ENCODE peak calls at places on chromosome 22, in six cellular contexts. One of them, this sample, is unnamed.
A peak's percentile ranks its signal among the peaks of the same experiment; 100 is the strongest.

GRCh38 chr22:35473971-35474370 is 66.7 kb upstream of the RASD2 start:
- DNase-seq in progenitor cell of endocrine pancreas: no peak
- DNase-seq in heart left ventricle: no peak
- DNase-seq in upper lobe of right lung: no peak
- DNase-seq in GM20000: no peak
- DNase-seq in choroid plexus epithelial cell: no peak
- DNase-seq in this sample: no peak

GRCh38 chr22:41915035-41915782 is at the start of gene SHISA8:
- DNase-seq in progenitor cell of endocrine pancreas: peak; percentile 37
- DNase-seq in heart left ventricle: no peak
- DNase-seq in upper lobe of right lung: peak; percentile 78
- DNase-seq in GM20000: peak; percentile 88
- DNase-seq in choroid plexus epithelial cell: peak; percentile 48
- DNase-seq in this sample: peak; percentile 74

GRCh38 chr22:26916236-26916635 is 258.8 kb downstream of the MIAT start:
- DNase-seq in progenitor cell of endocrine pancreas: no peak
- DNase-seq in heart left ventricle: no peak
- DNase-seq in upper lobe of right lung: no peak
- DNase-seq in GM20000: no peak
- DNase-seq in choroid plexus epithelial cell: no peak
- DNase-seq in this sample: no peak

GRCh38 chr22:44192098-44192810 is 11.5 kb downstream of the PARVG start:
- DNase-seq in progenitor cell of endocrine pancreas: no peak
- DNase-seq in heart left ventricle: no peak
- DNase-seq in upper lobe of right lung: no peak
- DNase-seq in GM20000: no peak
- DNase-seq in choroid plexus epithelial cell: peak; percentile 15
- DNase-seq in this sample: peak; percentile 70

GRCh38 chr22:47627561-47628253 is 865.3 kb downstream of the TBC1D22A start:
- DNase-seq in progenitor cell of endocrine pancreas: no peak
- DNase-seq in heart left ventricle: no peak
- DNase-seq in upper lobe of right lung: peak; percentile 40
- DNase-seq in GM20000: no peak
- DNase-seq in choroid plexus epithelial cell: no peak
- DNase-seq in this sample: no peak

GRCh38 chr22:29245626-29246385 is 22.0 kb downstream of the RHBDD3 start:
- DNase-seq in progenitor cell of endocrine pancreas: peak; percentile 64
- DNase-seq in heart left ventricle: peak; percentile 65
- DNase-seq in upper lobe of right lung: peak; percentile 80
- DNase-seq in GM20000: peak; percentile 85
- DNase-seq in choroid plexus epithelial cell: peak; percentile 81
- DNase-seq in this sample: peak; percentile 78

GRCh38 chr22:33382427-33382826 is 324.2 kb upstream of the SYN3 start:
- DNase-seq in progenitor cell of endocrine pancreas: no peak
- DNase-seq in heart left ventricle: no peak
- DNase-seq in upper lobe of right lung: no peak
- DNase-seq in GM20000: no peak
- DNase-seq in choroid plexus epithelial cell: no peak
- DNase-seq in this sample: no peak

GRCh38 chr22:39457047-39457545 is 284 bp downstream of the MGAT3 start:
- DNase-seq in progenitor cell of endocrine pancreas: no peak
- DNase-seq in heart left ventricle: no peak
- DNase-seq in upper lobe of right lung: no peak
- DNase-seq in GM20000: peak; percentile 82
- DNase-seq in choroid plexus epithelial cell: no peak
- DNase-seq in this sample: peak; percentile 56

GRCh38 chr22:29855611-29856181 is 17.6 kb upstream of the ASCC2 start:
- DNase-seq in progenitor cell of endocrine pancreas: no peak
- DNase-seq in heart left ventricle: peak; percentile 76
- DNase-seq in upper lobe of right lung: no peak
- DNase-seq in GM20000: no peak
- DNase-seq in choroid plexus epithelial cell: no peak
- DNase-seq in this sample: no peak

GRCh38 chr22:46377566-46378498 is 42.3 kb downstream of the TRMU start:
- DNase-seq in progenitor cell of endocrine pancreas: peak; percentile 61
- DNase-seq in heart left ventricle: no peak
- DNase-seq in upper lobe of right lung: peak; percentile 93
- DNase-seq in GM20000: no peak
- DNase-seq in choroid plexus epithelial cell: no peak
- DNase-seq in this sample: peak; percentile 38

GRCh38 chr22:35258144-35258988 is 1.1 kb downstream of the HMGXB4 start:
- DNase-seq in progenitor cell of endocrine pancreas: no peak
- DNase-seq in heart left ventricle: peak; percentile 10
- DNase-seq in upper lobe of right lung: no peak
- DNase-seq in GM20000: no peak
- DNase-seq in choroid plexus epithelial cell: peak; percentile 44
- DNase-seq in this sample: peak; percentile 49

GRCh38 chr22:17501679-17502285 is 61.5 kb upstream of the SLC25A18 start:
- DNase-seq in progenitor cell of endocrine pancreas: no peak
- DNase-seq in heart left ventricle: peak; percentile 19
- DNase-seq in upper lobe of right lung: no peak
- DNase-seq in GM20000: peak; percentile 60
- DNase-seq in choroid plexus epithelial cell: peak; percentile 89
- DNase-seq in this sample: no peak

GRCh38 chr22:26168199-26168915 is 905 bp upstream of the SEZ6L start:
- DNase-seq in progenitor cell of endocrine pancreas: no peak
- DNase-seq in heart left ventricle: no peak
- DNase-seq in upper lobe of right lung: no peak
- DNase-seq in GM20000: no peak
- DNase-seq in choroid plexus epithelial cell: no peak
- DNase-seq in this sample: peak; percentile 9

GRCh38 chr22:48954781-48955311 is 872.8 kb downstream of the BRD1 start:
- DNase-seq in progenitor cell of endocrine pancreas: no peak
- DNase-seq in heart left ventricle: no peak
- DNase-seq in upper lobe of right lung: peak; percentile 38
- DNase-seq in GM20000: no peak
- DNase-seq in choroid plexus epithelial cell: no peak
- DNase-seq in this sample: no peak

GRCh38 chr22:46801331-46801811 is 38.9 kb downstream of the TBC1D22A start:
- DNase-seq in progenitor cell of endocrine pancreas: no peak
- DNase-seq in heart left ventricle: no peak
- DNase-seq in upper lobe of right lung: no peak
- DNase-seq in GM20000: no peak
- DNase-seq in choroid plexus epithelial cell: no peak
- DNase-seq in this sample: no peak

GRCh38 chr22:27220349-27220748 is 563.0 kb downstream of the MIAT start:
- DNase-seq in progenitor cell of endocrine pancreas: no peak
- DNase-seq in heart left ventricle: no peak
- DNase-seq in upper lobe of right lung: no peak
- DNase-seq in GM20000: no peak
- DNase-seq in choroid plexus epithelial cell: peak; percentile 88
- DNase-seq in this sample: no peak

GRCh38 chr22:32603651-32604540 is 129.3 kb downstream of the FBXO7 start:
- DNase-seq in progenitor cell of endocrine pancreas: no peak
- DNase-seq in heart left ventricle: peak; percentile 58
- DNase-seq in upper lobe of right lung: no peak
- DNase-seq in GM20000: no peak
- DNase-seq in choroid plexus epithelial cell: no peak
- DNase-seq in this sample: no peak

GRCh38 chr22:23565288-23565941 is 14.7 kb downstream of the IGLL1 start:
- DNase-seq in progenitor cell of endocrine pancreas: peak; percentile 53
- DNase-seq in heart left ventricle: no peak
- DNase-seq in upper lobe of right lung: no peak
- DNase-seq in GM20000: peak; percentile 49
- DNase-seq in choroid plexus epithelial cell: peak; percentile 6
- DNase-seq in this sample: peak; percentile 55

GRCh38 chr22:41310336-41310735 is 9.0 kb downstream of the ZC3H7B start:
- DNase-seq in progenitor cell of endocrine pancreas: no peak
- DNase-seq in heart left ventricle: no peak
- DNase-seq in upper lobe of right lung: no peak
- DNase-seq in GM20000: no peak
- DNase-seq in choroid plexus epithelial cell: no peak
- DNase-seq in this sample: no peak

GRCh38 chr22:17120711-17121234 is 387 bp downstream of the TMEM121B start:
- DNase-seq in progenitor cell of endocrine pancreas: no peak
- DNase-seq in heart left ventricle: no peak
- DNase-seq in upper lobe of right lung: no peak
- DNase-seq in GM20000: peak; percentile 58
- DNase-seq in choroid plexus epithelial cell: no peak
- DNase-seq in this sample: peak; percentile 56

GRCh38 chr22:39641660-39642059 is 71.1 kb downstream of the CACNA1I start:
- DNase-seq in progenitor cell of endocrine pancreas: no peak
- DNase-seq in heart left ventricle: no peak
- DNase-seq in upper lobe of right lung: no peak
- DNase-seq in GM20000: no peak
- DNase-seq in choroid plexus epithelial cell: no peak
- DNase-seq in this sample: no peak

GRCh38 chr22:37929390-37929789 is 23.3 kb downstream of the MICALL1 start:
- DNase-seq in progenitor cell of endocrine pancreas: no peak
- DNase-seq in heart left ventricle: no peak
- DNase-seq in upper lobe of right lung: no peak
- DNase-seq in GM20000: no peak
- DNase-seq in choroid plexus epithelial cell: no peak
- DNase-seq in this sample: no peak

GRCh38 chr22:37930270-37930951 is 23.0 kb downstream of the C22orf23 start:
- DNase-seq in progenitor cell of endocrine pancreas: no peak
- DNase-seq in heart left ventricle: no peak
- DNase-seq in upper lobe of right lung: no peak
- DNase-seq in GM20000: peak; percentile 67
- DNase-seq in choroid plexus epithelial cell: peak; percentile 62
- DNase-seq in this sample: no peak

GRCh38 chr22:37932401-37932800 is 21.0 kb downstream of the C22orf23 start:
- DNase-seq in progenitor cell of endocrine pancreas: no peak
- DNase-seq in heart left ventricle: no peak
- DNase-seq in upper lobe of right lung: no peak
- DNase-seq in GM20000: no peak
- DNase-seq in choroid plexus epithelial cell: no peak
- DNase-seq in this sample: no peak

GRCh38 chr22:37931893-37932389 is 21.5 kb downstream of the C22orf23 start:
- DNase-seq in progenitor cell of endocrine pancreas: no peak
- DNase-seq in heart left ventricle: no peak
- DNase-seq in upper lobe of right lung: no peak
- DNase-seq in GM20000: no peak
- DNase-seq in choroid plexus epithelial cell: no peak
- DNase-seq in this sample: no peak

GRCh38 chr22:37930952-37931440 is 22.4 kb downstream of the C22orf23 start:
- DNase-seq in progenitor cell of endocrine pancreas: no peak
- DNase-seq in heart left ventricle: no peak
- DNase-seq in upper lobe of right lung: no peak
- DNase-seq in GM20000: no peak
- DNase-seq in choroid plexus epithelial cell: no peak
- DNase-seq in this sample: no peak
- TF ChIP-seq CTCF in progenitor cell of endocrine pancreas: no peak
- TF ChIP-seq CTCF in heart left ventricle: no peak
- TF ChIP-seq CTCF in upper lobe of right lung: no peak
- TF ChIP-seq CTCF in GM20000: no peak
- TF ChIP-seq CTCF in choroid plexus epithelial cell: no peak
- TF ChIP-seq CTCF in this sample: no peak

GRCh38 chr22:50271011-50271394 is 823 bp upstream of the MAPK11 start:
- DNase-seq in progenitor cell of endocrine pancreas: no peak
- DNase-seq in heart left ventricle: no peak
- DNase-seq in upper lobe of right lung: no peak
- DNase-seq in GM20000: no peak
- DNase-seq in choroid plexus epithelial cell: no peak
- DNase-seq in this sample: no peak
- TF ChIP-seq CTCF in progenitor cell of endocrine pancreas: no peak
- TF ChIP-seq CTCF in heart left ventricle: no peak
- TF ChIP-seq CTCF in upper lobe of right lung: no peak
- TF ChIP-seq CTCF in GM20000: no peak
- TF ChIP-seq CTCF in choroid plexus epithelial cell: no peak
- TF ChIP-seq CTCF in this sample: no peak

DNA sequence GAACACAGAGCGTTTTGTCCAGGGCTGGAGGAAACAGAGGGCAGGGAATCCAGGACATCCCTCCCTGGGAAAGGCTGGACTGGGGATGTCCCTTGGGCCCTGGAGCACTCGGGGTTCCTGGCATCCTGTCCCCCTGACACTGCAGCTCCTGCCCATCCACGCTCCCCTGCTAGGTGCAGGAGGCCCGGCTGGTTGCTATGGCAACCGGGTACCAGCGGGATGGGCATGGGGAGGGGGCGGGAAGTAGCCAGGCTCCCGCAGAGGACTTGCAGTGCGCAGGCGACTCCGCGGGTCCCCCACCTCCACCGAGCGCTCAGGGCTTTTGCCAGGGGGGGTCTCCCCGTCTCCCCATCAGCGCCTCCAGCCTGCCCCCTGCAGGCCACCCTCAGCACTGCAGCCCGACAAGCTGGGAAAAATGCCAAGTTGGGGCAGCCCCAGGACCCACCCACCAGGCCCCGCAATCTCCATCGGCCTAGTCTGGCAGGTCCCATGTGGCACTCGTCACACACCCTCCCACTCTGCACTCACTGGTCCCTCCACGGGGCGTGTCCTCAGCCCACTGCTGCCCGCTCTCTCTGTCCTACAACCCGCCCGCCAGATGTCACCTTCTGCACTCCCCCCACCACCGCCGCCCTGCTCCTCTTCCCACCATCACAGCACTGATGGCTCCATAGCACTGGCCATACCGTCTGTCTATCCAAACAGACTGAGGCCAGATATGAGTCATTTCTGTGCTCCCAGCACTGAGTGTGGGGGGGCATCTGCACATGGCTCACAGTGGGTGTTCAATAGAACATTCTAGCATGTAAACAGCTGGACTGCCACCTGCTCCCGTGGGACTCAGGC is 31.5 kb downstream of the KIAA0930 start:
- DNase-seq in progenitor cell of endocrine pancreas: no peak
- DNase-seq in heart left ventricle: no peak
- DNase-seq in upper lobe of right lung: no peak
- DNase-seq in GM20000: no peak
- DNase-seq in choroid plexus epithelial cell: peak; percentile 89
- DNase-seq in this sample: peak; percentile 59
- TF ChIP-seq CTCF in progenitor cell of endocrine pancreas: peak; percentile 69
- TF ChIP-seq CTCF in heart left ventricle: peak; percentile 46
- TF ChIP-seq CTCF in upper lobe of right lung: peak; percentile 56
- TF ChIP-seq CTCF in GM20000: peak; percentile 41
- TF ChIP-seq CTCF in choroid plexus epithelial cell: peak; percentile 84
- TF ChIP-seq CTCF in this sample: peak; percentile 69

DNA sequence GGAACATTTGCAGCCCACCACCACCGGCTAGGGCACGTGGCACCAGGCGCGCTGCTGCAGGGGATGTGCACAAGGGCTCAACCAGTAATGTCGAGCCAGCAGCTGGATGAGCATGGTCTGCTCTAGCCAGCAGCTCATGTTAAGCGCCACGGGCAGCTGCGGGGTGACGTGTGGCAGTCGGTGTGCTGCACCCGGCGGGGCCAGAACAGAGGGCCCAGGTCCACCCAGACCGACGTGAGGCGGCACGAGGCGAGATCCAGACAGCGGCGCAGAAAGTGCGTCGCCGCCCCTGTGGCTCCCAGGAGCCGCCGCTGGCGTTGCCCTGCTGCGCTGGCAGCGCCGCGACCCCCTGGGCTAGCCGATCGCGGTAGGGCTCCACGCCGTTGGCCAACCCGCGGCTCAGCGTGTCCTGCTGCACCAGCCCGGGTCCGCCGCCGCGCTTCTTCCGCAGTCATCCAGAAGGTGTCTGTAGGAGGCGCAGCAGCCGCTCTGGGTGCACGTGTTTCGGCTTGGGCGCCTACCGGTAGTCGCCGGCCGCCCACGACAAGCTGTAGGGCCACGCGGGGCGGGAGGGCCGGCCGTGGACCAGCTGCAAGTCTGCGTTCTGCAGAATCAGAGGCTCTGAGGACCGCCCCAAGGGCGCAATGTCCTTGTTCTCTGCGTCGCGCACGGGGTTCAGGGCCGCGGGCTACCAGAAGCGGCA is 4.6 kb upstream of the GALR3 start:
- DNase-seq in progenitor cell of endocrine pancreas: peak; percentile 42
- DNase-seq in heart left ventricle: peak; percentile 58
- DNase-seq in upper lobe of right lung: peak; percentile 89
- DNase-seq in GM20000: peak; percentile 89
- DNase-seq in choroid plexus epithelial cell: peak; percentile 57
- DNase-seq in this sample: peak; percentile 70
- TF ChIP-seq CTCF in progenitor cell of endocrine pancreas: peak; percentile 48
- TF ChIP-seq CTCF in heart left ventricle: no peak
- TF ChIP-seq CTCF in upper lobe of right lung: peak; percentile 45
- TF ChIP-seq CTCF in GM20000: peak; percentile 33
- TF ChIP-seq CTCF in choroid plexus epithelial cell: peak; percentile 53
- TF ChIP-seq CTCF in this sample: peak; percentile 18

This sample was measured in nephron progenitor cell.